ENCODE peak calls at places on chromosomes 11 and 22, in eight cellular contexts. P, N, V, Q, M, H, S and E are unnamed samples.

GRCh38 chr11:559712-560304 is 730 bp downstream of the LMNTD2 start:
- DNase-seq in P (no peak), N (no peak), V (no peak), Q (no peak), M (no peak), H (no peak), S (no peak), E (no peak)

GRCh38 chr11:86524603-86525352 is 147.6 kb downstream of the ME3 start:
- DNase-seq in P (no peak), N (no peak), V (peak), Q (no peak), M (no peak), H (no peak), S (no peak), E (no peak)

GRCh38 chr11:76329983-76330382 is 50.9 kb downstream of the THAP12 start:
- DNase-seq in P (no peak), N (no peak), V (no peak), Q (no peak), M (no peak), H (no peak), S (no peak), E (no peak)

GRCh38 chr11:84413547-84413946 is 1127.4 kb upstream of the CCDC90B start:
- DNase-seq in P (no peak), N (no peak), V (no peak), Q (no peak), M (no peak), H (no peak), S (no peak), E (no peak)

GRCh38 chr22:39170825-39171622 is 18.5 kb upstream of the CBX7 start:
- DNase-seq in P (peak), N (peak), V (peak), Q (peak), M (no peak), H (peak), S (peak), E (peak)

GRCh38 chr11:33258631-33259184 is 1.5 kb downstream of the HIPK3 start:
- DNase-seq in P (no peak), N (no peak), V (peak), Q (no peak), M (no peak), H (peak), S (no peak), E (peak)

GRCh38 chr11:111064118-111064517 is 181.4 kb upstream of the POU2AF2 start:
- DNase-seq in P (no peak), N (no peak), V (peak), Q (no peak), M (no peak), H (no peak), S (no peak), E (no peak)

GRCh38 chr11:83292709-83293435 is 6.7 kb upstream of the CCDC90B start:
- DNase-seq in P (no peak), N (no peak), V (peak), Q (no peak), M (no peak), H (peak), S (no peak), E (peak)

GRCh38 chr11:61890536-61891330 is 612 bp downstream of the FADS3 start:
- DNase-seq in P (no peak), N (peak), V (peak), Q (no peak), M (no peak), H (no peak), S (no peak), E (peak)

GRCh38 chr11:79363861-79364378 is 76.9 kb downstream of the TENM4 start:
- DNase-seq in P (no peak), N (no peak), V (no peak), Q (no peak), M (no peak), H (no peak), S (no peak), E (no peak)

GRCh38 chr11:109914038-109914437 is 179.2 kb upstream of the ZC3H12C start:
- DNase-seq in P (no peak), N (no peak), V (no peak), Q (no peak), M (no peak), H (no peak), S (no peak), E (no peak)

GRCh38 chr22:30337461-30337778 is 10.7 kb upstream of the TBC1D10A start:
- DNase-seq in P (no peak), N (no peak), V (no peak), Q (no peak), M (no peak), H (no peak), S (no peak), E (no peak)

GRCh38 chr11:27718346-27718852 is 18.1 kb upstream of the BDNF start:
- DNase-seq in P (no peak), N (no peak), V (peak), Q (no peak), M (no peak), H (no peak), S (no peak), E (peak)

GRCh38 chr22:33461698-33462434 is 403.7 kb upstream of the SYN3 start:
- DNase-seq in P (no peak), N (no peak), V (no peak), Q (no peak), M (no peak), H (no peak), S (no peak), E (no peak)

GRCh38 chr11:129710423-129710822 is 105.2 kb upstream of the TMEM45B start:
- DNase-seq in P (no peak), N (no peak), V (no peak), Q (no peak), M (no peak), H (no peak), S (no peak), E (peak)

GRCh38 chr22:38700271-38700788 is 413 bp downstream of the JOSD1 start:
- DNase-seq in P (no peak), N (no peak), V (peak), Q (peak), M (no peak), H (no peak), S (no peak), E (no peak)

GRCh38 chr11:67356867-67357561 is 3.7 kb upstream of the POLD4 start:
- DNase-seq in P (peak), N (peak), V (peak), Q (no peak), M (no peak), H (no peak), S (peak), E (peak)

GRCh38 chr11:117992620-117993019 is 6.4 kb downstream of the IL10RA start:
- DNase-seq in P (no peak), N (no peak), V (no peak), Q (no peak), M (no peak), H (no peak), S (no peak), E (no peak)

GRCh38 chr11:133661867-133662266 is 129.6 kb upstream of the OPCML start:
- DNase-seq in P (no peak), N (no peak), V (no peak), Q (no peak), M (no peak), H (no peak), S (no peak), E (no peak)

GRCh38 chr22:47275479-47276218 is 513.2 kb downstream of the TBC1D22A start:
- DNase-seq in P (no peak), N (no peak), V (no peak), Q (no peak), M (no peak), H (no peak), S (no peak), E (no peak)

GRCh38 chr11:17788084-17788483 is 53.5 kb downstream of the KCNC1 start:
- DNase-seq in P (no peak), N (no peak), V (no peak), Q (no peak), M (no peak), H (no peak), S (no peak), E (no peak)

GRCh38 chr11:112745958-112746357 is 215.3 kb upstream of the NCAM1 start:
- DNase-seq in P (no peak), N (no peak), V (no peak), Q (no peak), M (no peak), H (no peak), S (no peak), E (no peak)

GRCh38 chr11:71096751-71097388 is 155.5 kb downstream of the SHANK2 start:
- DNase-seq in P (no peak), N (no peak), V (no peak), Q (peak), M (no peak), H (no peak), S (no peak), E (no peak)

GRCh38 chr22:39839917-39840510 is 53.5 kb downstream of the ENTHD1 start:
- DNase-seq in P (no peak), N (no peak), V (no peak), Q (no peak), M (no peak), H (no peak), S (no peak), E (no peak)

GRCh38 chr11:26987205-26987604 is 6.7 kb upstream of the FIBIN start:
- DNase-seq in P (no peak), N (no peak), V (no peak), Q (no peak), M (no peak), H (no peak), S (no peak), E (no peak)

GRCh38 chr22:41289681-41290080 is 3.7 kb upstream of the RANGAP1 start:
- DNase-seq in P (no peak), N (no peak), V (no peak), Q (peak), M (no peak), H (no peak), S (no peak), E (no peak)

GRCh38 chr22:50481440-50482106 is at the start of gene ADM2:
- DNase-seq in P (no peak), N (no peak), V (peak), Q (peak), M (no peak), H (no peak), S (peak), E (no peak)

GRCh38 chr11:40683010-40683409 is 776.4 kb downstream of the LRRC4C start:
- DNase-seq in P (no peak), N (no peak), V (no peak), Q (no peak), M (no peak), H (no peak), S (no peak), E (no peak)

GRCh38 chr11:2265396-2265795 is 5.0 kb downstream of the ASCL2 start:
- DNase-seq in P (no peak), N (no peak), V (no peak), Q (no peak), M (no peak), H (no peak), S (no peak), E (peak)

GRCh38 chr11:114678125-114679036 is at the start of gene NXPE2:
- DNase-seq in P (no peak), N (no peak), V (no peak), Q (no peak), M (no peak), H (no peak), S (no peak), E (no peak)

DNA sequence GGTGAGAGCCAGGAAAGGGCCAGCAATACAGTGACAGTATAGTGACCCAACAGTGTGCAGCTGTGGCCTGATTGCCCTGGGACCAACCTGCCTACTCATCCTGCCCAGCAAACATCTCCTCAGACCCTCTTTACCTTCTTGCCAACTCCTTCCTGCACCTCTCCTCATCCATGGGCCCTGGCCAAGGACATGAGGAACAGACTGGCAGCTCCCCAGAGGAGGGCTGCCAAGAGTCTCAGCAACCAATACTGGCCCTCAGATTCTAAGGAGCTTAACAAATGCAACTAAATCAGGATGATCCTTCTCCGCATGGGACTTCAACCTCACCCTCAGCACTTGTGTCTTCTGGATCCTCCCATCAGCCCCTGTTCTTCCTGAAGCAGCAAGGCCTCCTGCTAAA is 77.0 kb downstream of the RPL27A start:
- DNase-seq in P (no peak), N (peak), V (no peak), Q (no peak), M (no peak), H (no peak), S (no peak), E (peak)
- H3K27ac ChIP-seq in P (no peak), N (peak), V (no peak), Q (peak), M (peak), H (no peak), S (no peak), E (peak)

GRCh38 chr22:36340621-36341020 is 47.1 kb downstream of the MYH9 start:
- DNase-seq in P (no peak), N (no peak), V (no peak), Q (no peak), M (no peak), H (no peak), S (no peak), E (no peak)
- H3K27ac ChIP-seq in P (peak), N (no peak), V (peak), Q (peak), M (peak), H (no peak), S (no peak), E (no peak)

DNA sequence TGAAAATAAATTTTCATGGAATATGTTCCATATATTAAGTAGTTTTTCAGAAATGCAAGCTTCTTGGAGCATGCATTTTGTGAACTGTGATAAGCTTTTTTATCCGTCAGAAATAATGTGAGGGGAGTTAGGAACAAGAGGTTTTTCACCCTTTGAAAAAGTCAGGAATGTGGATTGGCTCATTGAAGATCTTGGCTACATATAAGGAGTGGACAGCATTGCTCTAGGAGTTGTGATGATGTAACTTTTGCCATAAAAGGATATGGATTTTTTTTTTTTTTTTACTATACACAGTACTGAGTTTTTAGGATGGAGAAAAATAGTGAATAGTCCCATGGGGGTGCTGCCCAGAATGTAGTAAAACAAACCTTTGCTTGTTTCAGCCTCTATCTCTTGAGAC is 180.2 kb downstream of the NAV2 start:
- DNase-seq in P (no peak), N (no peak), V (peak), Q (no peak), M (no peak), H (no peak), S (no peak), E (no peak)
- H3K27ac ChIP-seq in P (no peak), N (no peak), V (no peak), Q (no peak), M (no peak), H (no peak), S (no peak), E (no peak)

GRCh38 chr11:68546555-68546954 is 86.0 kb downstream of the PPP6R3 start:
- DNase-seq in P (no peak), N (no peak), V (no peak), Q (no peak), M (no peak), H (no peak), S (no peak), E (no peak)
- H3K27ac ChIP-seq in P (no peak), N (no peak), V (no peak), Q (no peak), M (no peak), H (no peak), S (no peak), E (no peak)

GRCh38 chr11:47955356-47955755 is 25.0 kb upstream of the PTPRJ start:
- DNase-seq in P (no peak), N (no peak), V (no peak), Q (no peak), M (no peak), H (no peak), S (no peak), E (no peak)
- H3K27ac ChIP-seq in P (no peak), N (no peak), V (no peak), Q (no peak), M (no peak), H (no peak), S (no peak), E (no peak)

GRCh38 chr11:34344410-34345011 is 13.3 kb downstream of the ABTB2 start:
- DNase-seq in P (no peak), N (no peak), V (no peak), Q (no peak), M (no peak), H (no peak), S (no peak), E (no peak)
- H3K27ac ChIP-seq in P (no peak), N (no peak), V (no peak), Q (no peak), M (no peak), H (no peak), S (no peak), E (no peak)